ENCODE peak calls at places on chromosomes 7 and 10, in seven cellular contexts. V is body of pancreas, X is sigmoid colon, O is breast epithelium, H is adrenal gland, W is HepG2, C is uterus. Z is an unnamed sample.

GRCh38 chr10:74991435-74991834 is 120.0 kb upstream of the SAMD8 start:
- DNase-seq in W (peak), V (no peak), C (no peak), X (no peak), H (no peak), O (no peak), Z (no peak)

GRCh38 chr10:110007171-110007700 is 548 bp upstream of the ADD3 start:
- DNase-seq in V (no peak), H (no peak), W (no peak), C (no peak), O (no peak), X (no peak), Z (no peak)

GRCh38 chr7:122219253-122219865 is 75.3 kb upstream of the AASS start:
- DNase-seq in C (no peak), X (no peak), H (no peak), V (no peak), W (peak), O (no peak), Z (no peak)

GRCh38 chr10:48727866-48728265 is 43.2 kb downstream of the WDFY4 start:
- DNase-seq in V (no peak), O (no peak), X (no peak), W (no peak), H (no peak), C (no peak), Z (no peak)

GRCh38 chr10:62259998-62260397 is 8.6 kb downstream of the RTKN2 start:
- DNase-seq in V (no peak), O (no peak), W (no peak), X (no peak), C (no peak), H (no peak), Z (no peak)

GRCh38 chr10:112535432-112536038 is 88.5 kb downstream of the VTI1A start:
- DNase-seq in O (no peak), V (no peak), W (peak), H (no peak), X (no peak), C (no peak), Z (no peak)

GRCh38 chr7:360454-361100 is 70.6 kb downstream of the FOXL3 start:
- DNase-seq in W (no peak), H (no peak), V (peak), X (peak), C (no peak), O (no peak), Z (no peak)

GRCh38 chr10:110498982-110499795 is 1.5 kb downstream of the DUSP5 start:
- DNase-seq in H (peak), C (peak), X (no peak), W (peak), O (peak), V (peak), Z (peak)

GRCh38 chr10:97261188-97261587 is 31.2 kb downstream of the ARHGAP19 start:
- DNase-seq in H (no peak), V (no peak), C (no peak), O (no peak), W (no peak), X (no peak), Z (no peak)

GRCh38 chr10:83346216-83346910 is 792.9 kb upstream of the GHITM start:
- DNase-seq in V (no peak), W (no peak), C (no peak), H (no peak), O (no peak), X (no peak), Z (no peak)

GRCh38 chr7:30988346-30989005 is 24.7 kb downstream of the GHRHR start:
- DNase-seq in W (no peak), C (no peak), O (peak), V (peak), H (peak), X (peak), Z (no peak)

GRCh38 chr7:82594665-82595064 is 151.1 kb upstream of the CACNA2D1 start:
- DNase-seq in W (no peak), C (no peak), V (no peak), X (no peak), O (no peak), H (no peak), Z (no peak)

GRCh38 chr7:22640269-22640668 is 86.7 kb upstream of the IL6 start:
- DNase-seq in V (no peak), C (no peak), H (no peak), X (no peak), W (no peak), O (no peak), Z (no peak)

GRCh38 chr7:31882187-31882586 is 188.0 kb downstream of the PDE1C start:
- DNase-seq in X (no peak), V (peak), C (no peak), H (no peak), O (peak), W (no peak), Z (peak)

GRCh38 chr10:48215148-48215982 is 59.1 kb downstream of the FRMPD2 start:
- DNase-seq in O (no peak), H (peak), X (no peak), V (peak), C (no peak), W (peak), Z (peak)

GRCh38 chr10:79409038-79410035 is 36.1 kb downstream of the ZCCHC24 start:
- DNase-seq in W (no peak), H (no peak), O (no peak), X (peak), C (peak), V (no peak), Z (peak)

GRCh38 chr7:93856319-93856718 is 34.2 kb downstream of the TFPI2 start:
- DNase-seq in X (no peak), W (no peak), H (no peak), C (no peak), O (no peak), V (no peak), Z (no peak)

GRCh38 chr10:112229096-112229495 is 45.5 kb upstream of the GPAM start:
- DNase-seq in X (no peak), H (no peak), V (no peak), W (no peak), C (no peak), O (no peak), Z (no peak)

GRCh38 chr10:51892965-51893658 is 193.7 kb upstream of the CSTF2T start:
- DNase-seq in C (no peak), X (no peak), O (no peak), V (peak), W (peak), H (no peak), Z (no peak)

GRCh38 chr10:121113385-121113696 is 262.2 kb downstream of the WDR11 start:
- DNase-seq in W (no peak), X (no peak), O (no peak), H (no peak), C (no peak), V (no peak), Z (no peak)

GRCh38 chr7:31327071-31327470 is 13.5 kb downstream of the NEUROD6 start:
- DNase-seq in V (no peak), H (no peak), C (no peak), O (no peak), W (no peak), X (no peak), Z (no peak)

GRCh38 chr10:98980353-98980752 is 255.3 kb downstream of the HPSE2 start:
- DNase-seq in C (no peak), V (no peak), H (no peak), W (no peak), X (no peak), O (no peak), Z (no peak)

GRCh38 chr10:101682172-101682825 is 12.7 kb downstream of the FBXW4 start:
- DNase-seq in V (no peak), X (no peak), W (no peak), H (no peak), O (no peak), C (no peak), Z (no peak)

GRCh38 chr10:76337641-76338040 is 906.2 kb downstream of the LRMDA start:
- DNase-seq in C (no peak), W (no peak), X (no peak), H (no peak), V (no peak), O (no peak), Z (no peak)

GRCh38 chr7:12322287-12322902 is 81.3 kb downstream of the VWDE start:
- DNase-seq in V (no peak), X (no peak), O (no peak), C (no peak), W (peak), H (no peak), Z (no peak)

GRCh38 chr10:29658984-29659769 is 24.4 kb upstream of the SVIL start:
- DNase-seq in V (no peak), H (peak), C (peak), X (peak), O (peak), W (peak), Z (no peak)
- TF ChIP-seq POLR2A in V (no peak), H (no peak), C (no peak), X (no peak), O (no peak), W (no peak), Z (no peak)

GRCh38 chr10:93115661-93116383 is 42.1 kb downstream of the CYP26A1 start:
- DNase-seq in X (peak), W (peak), H (peak), C (peak), V (peak), O (peak), Z (peak)

GRCh38 chr10:93106631-93107072 is 33.0 kb downstream of the CYP26A1 start:
- DNase-seq in H (no peak), O (no peak), W (peak), C (no peak), V (no peak), X (no peak), Z (no peak)

GRCh38 chr10:93113042-93113441 is 39.3 kb downstream of the CYP26A1 start:
- DNase-seq in V (no peak), C (no peak), X (no peak), H (no peak), W (peak), O (no peak), Z (no peak)

GRCh38 chr10:93110472-93111146 is 36.9 kb downstream of the CYP26A1 start:
- DNase-seq in C (no peak), W (no peak), X (no peak), V (no peak), O (no peak), H (no peak), Z (no peak)
- H3K27ac ChIP-seq in C (no peak), W (no peak), X (no peak), V (no peak), O (no peak), H (no peak), Z (no peak)

DNA sequence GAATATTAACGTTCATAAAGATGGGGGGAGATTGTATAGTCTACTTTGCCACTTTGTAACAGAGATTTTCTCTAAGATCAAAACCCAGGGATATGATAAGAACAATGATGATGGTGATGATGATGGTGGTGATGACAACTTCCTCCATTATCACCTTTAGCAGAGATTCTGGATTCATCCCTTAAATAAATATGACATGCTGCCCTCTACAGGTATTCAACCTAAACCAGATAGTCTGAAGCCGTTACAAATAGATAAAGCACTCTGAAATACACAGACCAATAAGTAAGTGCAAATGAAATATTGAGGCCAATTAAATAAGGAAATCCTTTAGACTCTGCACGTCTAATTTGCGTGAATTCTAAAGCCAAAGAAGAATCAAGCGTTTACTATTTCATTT is 211.5 kb downstream of the CREB5 start:
- DNase-seq in O (no peak), X (no peak), V (no peak), C (no peak), H (no peak), W (no peak), Z (no peak)
- TF ChIP-seq CTCF in O (no peak), X (no peak), V (no peak), C (no peak), H (no peak), W (peak), Z (no peak)

DNA sequence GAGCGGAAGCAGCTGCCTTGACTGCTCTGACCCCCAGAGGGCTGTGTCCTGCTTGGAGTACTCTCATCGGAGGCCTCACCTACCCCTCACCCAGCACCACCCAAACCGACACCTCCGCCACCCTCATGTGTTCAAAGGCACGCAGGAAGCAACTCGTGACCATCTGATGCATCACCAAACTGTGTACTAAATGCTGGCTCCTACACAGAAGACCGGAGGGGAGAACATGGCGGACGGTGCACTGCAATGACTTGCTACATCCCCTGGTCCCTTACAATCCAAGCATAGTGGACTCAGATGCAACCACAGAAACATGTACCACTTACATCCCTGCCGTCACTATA is 3.4 kb downstream of the PDAP1 start:
- DNase-seq in X (no peak), W (no peak), C (no peak), O (no peak), V (no peak), H (no peak), Z (no peak)
- TF ChIP-seq POLR2A in X (no peak), W (no peak), C (no peak), O (no peak), V (no peak), H (no peak), Z (no peak)

DNA sequence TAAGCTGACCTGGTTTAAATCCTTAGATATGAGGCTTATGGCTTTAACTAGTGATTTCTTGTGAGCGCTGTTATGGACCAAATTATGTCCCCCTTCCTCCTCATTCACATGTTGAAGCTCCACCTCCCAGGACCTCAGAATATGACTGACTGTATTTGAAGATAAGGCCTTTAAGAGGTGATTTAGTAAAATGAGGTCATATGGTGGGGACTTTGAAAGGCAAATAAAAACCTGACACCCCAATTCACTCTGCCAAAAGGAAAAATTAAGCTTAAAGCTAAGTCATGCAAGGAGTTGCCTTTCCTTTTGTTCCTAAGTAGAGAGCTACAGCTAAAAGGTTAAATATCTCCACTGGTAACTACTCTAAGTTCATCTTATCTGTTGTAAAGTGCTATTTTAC is 36.4 kb upstream of the FIGNL1 start:
- DNase-seq in H (no peak), O (no peak), W (no peak), X (no peak), C (no peak), V (no peak), Z (no peak)
- H3K27ac ChIP-seq in H (no peak), O (no peak), W (no peak), X (no peak), C (no peak), V (no peak), Z (no peak)

GRCh38 chr7:37097276-37097675 is 351.4 kb downstream of the ELMO1 start:
- DNase-seq in H (no peak), O (no peak), X (no peak), W (no peak), V (no peak), C (no peak), Z (no peak)
- TF ChIP-seq CTCF in H (peak), O (no peak), X (no peak), W (no peak), V (peak), C (no peak), Z (no peak)

GRCh38 chr10:86971146-86971991 is 3.1 kb downstream of the ADIRF start:
- DNase-seq in X (peak), H (peak), O (peak), V (peak), C (peak), W (no peak), Z (peak)

GRCh38 chr10:86969421-86970041 is 1.2 kb downstream of the ADIRF start:
- DNase-seq in W (no peak), C (peak), H (no peak), X (peak), O (no peak), V (no peak), Z (peak)

GRCh38 chr10:86970152-86970886 is 2.0 kb downstream of the ADIRF start:
- DNase-seq in C (peak), V (peak), X (peak), H (peak), O (peak), W (no peak), Z (peak)

GRCh38 chr10:86968994-86969355 is 693 bp downstream of the ADIRF start:
- DNase-seq in O (no peak), V (no peak), C (no peak), X (peak), W (no peak), H (no peak), Z (no peak)

GRCh38 chr10:86970887-86971145 is 2.5 kb downstream of the ADIRF start:
- DNase-seq in X (no peak), C (no peak), W (no peak), V (no peak), O (no peak), H (no peak), Z (no peak)
- TF ChIP-seq POLR2A in X (no peak), C (no peak), W (no peak), V (no peak), O (no peak), H (no peak), Z (peak)

GRCh38 chr10:91925022-91925320 is 1.4 kb downstream of the BTAF1 start:
- DNase-seq in V (no peak), X (no peak), O (no peak), W (no peak), H (no peak), C (no peak), Z (no peak)
- H3K27ac ChIP-seq in V (no peak), X (no peak), O (no peak), W (no peak), H (no peak), C (no peak), Z (no peak)

DNA sequence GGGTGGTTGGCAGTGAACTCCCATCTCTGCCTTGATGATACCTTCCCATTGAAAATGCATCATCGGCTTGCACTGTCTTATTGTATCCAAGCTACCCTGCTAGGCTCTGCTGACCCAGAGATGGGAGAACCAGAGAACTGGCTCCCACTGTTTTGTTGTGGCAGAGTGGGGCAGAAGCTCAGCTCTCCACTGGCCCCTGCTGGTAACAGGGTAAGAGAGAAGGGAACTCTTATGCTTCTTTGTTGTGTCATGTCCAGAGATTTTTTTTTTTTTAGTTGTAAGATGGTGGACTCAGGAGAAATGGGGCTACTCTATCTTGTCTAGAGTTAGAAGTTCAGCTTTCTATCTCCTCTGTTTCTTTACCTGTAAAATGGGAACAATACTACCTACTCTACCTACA is 100.5 kb upstream of the SDK1 start:
- DNase-seq in H (no peak), V (peak), W (peak), C (no peak), O (no peak), X (peak), Z (no peak)
- TF ChIP-seq CTCF in H (no peak), V (peak), W (peak), C (no peak), O (no peak), X (no peak), Z (peak)

GRCh38 chr7:130356121-130356759 is 11.6 kb downstream of the CPA5 start:
- DNase-seq in W (peak), O (peak), C (peak), X (peak), V (peak), H (peak), Z (peak)
- TF ChIP-seq POLR2A in W (no peak), O (no peak), C (no peak), X (no peak), V (no peak), H (no peak), Z (no peak)

Z was measured in heart left ventricle.